ENCODE peak calls at places on chromosome 20, in eight cellular contexts. W, B, V, G, Q, J, L and Z are unnamed samples.

GRCh38 chr20:24470782-24471582 is 1.6 kb downstream of the SYNDIG1 start:
- DNase-seq in G (no peak), W (peak; percentile 42), J (peak; percentile 26), V (no peak), L (no peak), B (no peak), Q (peak; percentile 68), Z (no peak)

GRCh38 chr20:41133709-41134361 is 3.5 kb upstream of the PLCG1 start:
- DNase-seq in L (no peak), B (no peak), Q (no peak), G (no peak), W (no peak), J (no peak), V (no peak), Z (no peak)

GRCh38 chr20:39533858-39534257 is 571.7 kb downstream of the DHX35 start:
- DNase-seq in Q (no peak), G (no peak), W (no peak), J (no peak), B (no peak), V (no peak), L (no peak), Z (no peak)

GRCh38 chr20:53503517-53503919 is 90.1 kb downstream of the ZNF217 start:
- DNase-seq in L (no peak), J (no peak), W (no peak), G (no peak), V (no peak), B (no peak), Q (no peak), Z (no peak)

GRCh38 chr20:60589624-60590023 is 631.4 kb downstream of the CDH26 start:
- DNase-seq in G (peak; percentile 34), Q (peak; percentile 65), L (no peak), W (peak; percentile 38), V (peak; percentile 2), B (no peak), J (peak; percentile 49), Z (peak; percentile 3)

GRCh38 chr20:48771542-48771941 is 56.3 kb downstream of the PREX1 start:
- DNase-seq in J (peak; percentile 91), G (no peak), L (no peak), V (no peak), W (no peak), B (no peak), Q (no peak), Z (no peak)

GRCh38 chr20:46695888-46696287 is 6.6 kb upstream of the TP53RK start:
- DNase-seq in J (peak; percentile 60), Q (no peak), G (peak; percentile 44), L (no peak), V (no peak), W (peak; percentile 64), B (no peak), Z (no peak)

GRCh38 chr20:36279362-36279761 is 26.8 kb upstream of the DLGAP4 start:
- DNase-seq in Q (no peak), G (no peak), W (no peak), L (no peak), V (no peak), J (no peak), B (no peak), Z (no peak)

GRCh38 chr20:4894981-4895381 is 106.3 kb downstream of the SLC23A2 start:
- DNase-seq in B (no peak), L (no peak), G (no peak), V (peak; percentile 29), Q (no peak), J (no peak), W (peak; percentile 51), Z (no peak)

GRCh38 chr20:25539742-25540201 is 45.6 kb downstream of the NINL start:
- DNase-seq in Q (no peak), L (no peak), B (no peak), W (no peak), G (no peak), J (peak; percentile 59), V (no peak), Z (no peak)

GRCh38 chr20:63686492-63687321 is 9.7 kb upstream of the TNFRSF6B start:
- DNase-seq in V (no peak), B (peak; percentile 57), W (no peak), J (peak; percentile 94), Q (no peak), G (peak; percentile 60), L (no peak), Z (peak; percentile 38)

GRCh38 chr20:52665441-52665840 is 306.7 kb upstream of the TSHZ2 start:
- DNase-seq in Q (no peak), L (no peak), J (no peak), W (no peak), V (no peak), B (no peak), G (no peak), Z (no peak)

GRCh38 chr20:1336699-1337387 is 7.9 kb upstream of the SDCBP2 start:
- DNase-seq in Q (peak; percentile 43), G (no peak), L (no peak), J (peak; percentile 56), W (no peak), B (no peak), V (no peak), Z (no peak)

GRCh38 chr20:58618694-58619540 is 32.2 kb upstream of the STX16 start:
- DNase-seq in J (peak; percentile 76), Q (peak; percentile 61), B (no peak), W (no peak), V (no peak), G (no peak), L (no peak), Z (no peak)

GRCh38 chr20:62197801-62198200 is 15.0 kb downstream of the MTG2 start:
- DNase-seq in W (no peak), V (no peak), Q (no peak), B (no peak), L (no peak), J (no peak), G (no peak), Z (no peak)

GRCh38 chr20:33910056-33910455 is 83.7 kb upstream of the RALY start:
- DNase-seq in W (no peak), G (no peak), J (peak; percentile 8), V (no peak), L (no peak), Q (no peak), B (no peak), Z (no peak)

GRCh38 chr20:6489361-6490154 is 277.9 kb upstream of the BMP2 start:
- DNase-seq in Q (no peak), W (no peak), V (no peak), J (no peak), G (peak; percentile 78), B (no peak), L (no peak), Z (peak; percentile 97)

GRCh38 chr20:22491188-22491500 is 93.2 kb downstream of the FOXA2 start:
- DNase-seq in L (no peak), G (no peak), Q (no peak), V (no peak), B (no peak), W (no peak), J (no peak), Z (no peak)

GRCh38 chr20:58109126-58109880 is 119.2 kb downstream of the ANKRD60 start:
- DNase-seq in G (no peak), Q (no peak), J (peak; percentile 91), L (no peak), B (no peak), V (no peak), W (no peak), Z (peak; percentile 96)

GRCh38 chr20:32731882-32732266 is 11.4 kb downstream of the COMMD7 start:
- DNase-seq in W (no peak), J (peak; percentile 12), G (peak; percentile 73), Q (no peak), B (no peak), V (no peak), L (no peak), Z (no peak)
- H3K9me2 ChIP-seq in W (no peaks in the 10 kb centered on the region), J (no peaks in the 10 kb centered on the region), G (no peaks in the 10 kb centered on the region), Q (no peaks in the 10 kb centered on the region), B (no peaks in the 10 kb centered on the region), V (no peaks in the 10 kb centered on the region), L (no peaks in the 10 kb centered on the region), Z (no peaks in the 10 kb centered on the region)

DNA sequence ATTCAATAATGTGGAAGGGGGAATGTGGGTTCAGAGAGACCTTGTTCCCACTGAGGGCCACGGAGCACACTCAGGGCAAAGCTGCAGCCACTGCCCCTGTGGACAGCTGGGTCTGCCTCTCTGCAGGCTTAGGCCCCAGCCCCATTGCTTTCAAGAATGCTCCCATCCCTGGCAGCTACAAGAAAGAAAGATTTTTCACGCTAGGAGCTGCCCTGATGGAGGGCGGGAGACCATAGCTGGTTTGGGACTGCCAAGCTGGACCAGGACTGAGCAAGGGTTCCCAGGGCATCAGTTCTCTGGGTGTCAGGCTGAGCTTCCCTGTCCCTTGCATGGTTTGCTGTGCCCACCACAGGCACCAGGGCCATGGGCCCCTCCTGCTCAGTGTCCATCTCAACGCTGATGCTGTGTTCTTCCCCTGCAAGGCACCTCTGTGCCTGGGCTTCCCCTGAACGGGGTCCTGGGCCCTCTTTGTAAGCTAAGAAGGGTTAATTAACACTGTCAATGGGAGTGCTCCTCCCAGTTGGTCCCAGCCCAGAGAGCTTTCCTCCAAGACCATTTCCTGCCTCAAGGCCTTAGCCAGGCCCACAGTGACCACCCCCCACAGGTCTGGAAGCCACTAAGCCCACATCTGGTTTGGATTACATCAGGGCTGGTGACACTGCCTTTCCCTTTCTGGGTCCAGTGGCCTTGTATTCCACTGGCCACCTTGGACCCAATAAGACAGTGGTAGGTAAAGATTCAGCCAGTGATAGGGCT is 8.4 kb downstream of the FOXS1 start:
- DNase-seq in V (no peak), J (peak; percentile 36), Q (no peak), G (no peak), B (no peak), W (no peak), L (peak; percentile 84), Z (no peak)
- TF ChIP-seq EZH2phosphoT487 in V (no peak), J (no peak), Q (no peak), G (no peak), B (no peak), W (no peak), L (no peak), Z (no peak)

GRCh38 chr20:9807176-9807575 is 31.7 kb downstream of the PAK5 start:
- DNase-seq in V (no peak), B (no peak), Q (no peak), J (no peak), L (no peak), W (no peak), G (no peak), Z (no peak)
- H3K9me2 ChIP-seq in V (no peaks in the 10 kb centered on the region), B (no peaks in the 10 kb centered on the region), Q (no peaks in the 10 kb centered on the region), J (no peaks in the 10 kb centered on the region), L (no peaks in the 10 kb centered on the region), W (no peaks in the 10 kb centered on the region), G (no peaks in the 10 kb centered on the region), Z (no peaks in the 10 kb centered on the region)

GRCh38 chr20:50203951-50204937 is 13.6 kb downstream of the CEBPB start:
- DNase-seq in J (no peak), G (no peak), V (no peak), W (no peak), L (no peak), B (no peak), Q (no peak), Z (no peak)
- TF ChIP-seq EZH2phosphoT487 in J (no peak), G (no peak), V (no peak), W (no peak), L (no peak), B (no peak), Q (no peak), Z (no peak)

GRCh38 chr20:37688093-37688492 is 5.7 kb upstream of the CTNNBL1 start:
- DNase-seq in Q (no peak), J (no peak), L (no peak), W (no peak), B (no peak), V (no peak), G (no peak), Z (peak; percentile 46)
- H3K9me2 ChIP-seq in Q (no peaks in the 10 kb centered on the region), J (no peaks in the 10 kb centered on the region), L (no peaks in the 10 kb centered on the region), W (no peaks in the 10 kb centered on the region), B (no peaks in the 10 kb centered on the region), V (no peaks in the 10 kb centered on the region), G (no peaks in the 10 kb centered on the region), Z (no peaks in the 10 kb centered on the region)